ENCODE peak calls at places on chromosomes 6 and 20, in five cellular contexts. B is HFF-Myc, O is A549, F is H9, T is cardiac fibroblast. I is an unnamed sample.

GRCh38 chr6:113178349-113178748 is 678.8 kb upstream of the MARCKS start:
- DNase-seq in F (no peak), T (peak), B (no peak), O (no peak), I (peak)

GRCh38 chr6:25359191-25359861 is 80.2 kb downstream of the CARMIL1 start:
- DNase-seq in F (no peak), O (peak), B (no peak), T (peak), I (peak)

GRCh38 chr20:20002101-20002998 is 14.8 kb upstream of the NAA20 start:
- DNase-seq in F (no peak), T (no peak), O (no peak), B (no peak), I (no peak)

GRCh38 chr20:1391640-1392442 is 1.0 kb downstream of the FKBP1A start:
- DNase-seq in F (peak), B (no peak), O (no peak), T (peak), I (peak)

GRCh38 chr20:58497076-58497665 is 18.0 kb downstream of the APCDD1L start:
- DNase-seq in T (no peak), F (peak), B (no peak), O (no peak), I (no peak)

GRCh38 chr20:30811896-30812671 is 445.4 kb upstream of the DEFB115 start:
- DNase-seq in O (no peak), B (no peak), F (peak), T (peak), I (peak)

GRCh38 chr20:46118481-46119020 is 437 bp downstream of the CD40 start:
- DNase-seq in F (peak), T (no peak), B (no peak), O (no peak), I (no peak)

GRCh38 chr6:14819001-14819400 is 426.9 kb upstream of the JARID2 start:
- DNase-seq in O (no peak), B (no peak), T (no peak), F (no peak), I (no peak)

GRCh38 chr20:1741309-1742048 is 83.9 kb upstream of the SIRPG start:
- DNase-seq in F (no peak), B (no peak), O (no peak), T (no peak), I (no peak)

GRCh38 chr6:31738048-31738979 is 1.5 kb upstream of the MSH5 start:
- DNase-seq in T (peak), B (peak), O (peak), F (peak), I (peak)

GRCh38 chr6:6474170-6474920 is 114.2 kb upstream of the LY86 start:
- DNase-seq in F (no peak), B (no peak), O (no peak), T (no peak), I (no peak)

GRCh38 chr6:132797975-132798819 is at the start of gene SLC18B1:
- DNase-seq in B (no peak), O (no peak), F (peak), T (peak), I (peak)

GRCh38 chr20:23304616-23305015 is 46.0 kb upstream of the NXT1 start:
- DNase-seq in B (no peak), F (no peak), T (no peak), O (no peak), I (no peak)

GRCh38 chr20:8219403-8219802 is 87.3 kb downstream of the PLCB1 start:
- DNase-seq in T (no peak), F (no peak), O (no peak), B (no peak), I (no peak)

GRCh38 chr6:53151676-53152075 is 3.0 kb upstream of the GCM1 start:
- DNase-seq in T (no peak), B (no peak), O (peak), F (peak), I (no peak)

GRCh38 chr6:137874204-137875001 is 7.3 kb downstream of the TNFAIP3 start:
- DNase-seq in F (no peak), O (peak), B (no peak), T (peak), I (no peak)

GRCh38 chr20:35934050-35934449 is 20.3 kb downstream of the SCAND1 start:
- DNase-seq in O (no peak), T (no peak), F (peak), B (no peak), I (no peak)

GRCh38 chr6:43803783-43804549 is 34.0 kb downstream of the VEGFA start:
- DNase-seq in T (peak), B (no peak), O (no peak), F (no peak), I (no peak)

GRCh38 chr20:45174434-45175364 is at the start of gene PI3:
- DNase-seq in F (no peak), T (peak), B (no peak), O (peak), I (no peak)

GRCh38 chr6:126180585-126180984 is 159.3 kb upstream of the CENPW start:
- DNase-seq in O (peak), F (no peak), T (peak), B (peak), I (peak)

GRCh38 chr20:10877345-10877744 is 203.5 kb upstream of the JAG1 start:
- DNase-seq in F (no peak), O (no peak), B (peak), T (no peak), I (no peak)

GRCh38 chr20:35866446-35867202 is 87.7 kb downstream of the SCAND1 start:
- DNase-seq in T (no peak), O (no peak), F (no peak), B (no peak), I (peak)

GRCh38 chr6:121748376-121748775 is 312.9 kb downstream of the GJA1 start:
- DNase-seq in B (no peak), T (peak), F (no peak), O (no peak), I (peak)

DNA sequence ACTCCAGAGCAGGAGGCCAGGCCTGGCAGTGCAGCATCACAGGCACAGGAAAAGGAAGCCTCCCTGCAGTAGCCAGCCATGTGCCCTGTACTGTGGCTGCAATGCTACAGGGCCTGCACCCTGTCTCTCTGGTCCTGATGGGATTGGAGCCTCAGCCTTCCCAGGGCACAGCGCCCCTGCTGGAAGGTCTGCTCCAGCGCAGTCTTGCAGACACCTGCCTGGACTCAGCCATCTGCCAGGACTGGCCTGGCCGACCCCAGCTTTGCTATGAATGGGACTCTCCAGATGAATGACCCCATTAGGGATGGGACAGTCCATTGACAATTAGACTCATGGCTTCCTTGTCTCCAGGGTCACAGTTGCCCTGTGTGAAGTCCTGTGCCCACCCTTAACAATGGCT is 251.6 kb downstream of the ERMARD start:
- DNase-seq in O (no peak), B (no peak), T (no peak), F (peak), I (no peak)
- TF ChIP-seq CTCF in O (no peak), B (peak), T (no peak), F (peak), I (no peak)

GRCh38 chr6:148285205-148285604 is 57.4 kb upstream of the SASH1 start:
- DNase-seq in B (no peak), T (no peak), F (no peak), O (no peak), I (no peak)

GRCh38 chr6:148288566-148288965 is 54.1 kb upstream of the SASH1 start:
- DNase-seq in O (no peak), F (no peak), B (peak), T (peak), I (no peak)

GRCh38 chr6:148289153-148289552 is 53.5 kb upstream of the SASH1 start:
- DNase-seq in T (peak), F (no peak), B (no peak), O (no peak), I (no peak)

GRCh38 chr6:148291876-148292275 is 50.8 kb upstream of the SASH1 start:
- DNase-seq in T (peak), B (no peak), F (no peak), O (no peak), I (no peak)

DNA sequence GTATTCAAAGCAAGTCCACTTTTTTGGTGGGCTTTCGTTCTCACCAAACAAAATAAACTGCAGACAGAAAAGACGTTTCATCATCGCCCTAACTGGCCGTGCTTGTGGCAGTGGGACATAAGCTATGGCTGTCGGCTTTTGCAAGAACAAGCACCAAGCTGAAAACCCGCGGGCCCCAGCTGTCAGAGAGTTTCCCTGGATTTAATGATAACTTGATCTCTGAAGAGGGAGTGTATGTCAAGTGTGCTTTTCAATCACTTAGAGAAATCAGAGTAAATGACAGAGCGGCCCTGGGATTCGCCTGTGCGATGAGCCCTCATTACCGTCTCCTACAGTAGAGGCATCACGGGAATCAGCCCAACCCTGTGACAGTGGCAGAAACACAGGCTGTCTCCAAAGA is 54.7 kb upstream of the SASH1 start:
- DNase-seq in T (no peak), F (no peak), B (no peak), O (no peak), I (no peak)
- TF ChIP-seq CTCF in T (no peak), F (no peak), B (no peak), O (no peak), I (no peak)

GRCh38 chr20:25316506-25317190 is 68.8 kb downstream of the PYGB start:
- DNase-seq in F (no peak), B (no peak), O (no peak), T (no peak), I (no peak)

GRCh38 chr20:25315418-25316210 is 67.7 kb downstream of the PYGB start:
- DNase-seq in F (no peak), T (peak), B (no peak), O (no peak), I (peak)

GRCh38 chr20:25317351-25318075 is 69.6 kb downstream of the PYGB start:
- DNase-seq in F (no peak), O (no peak), T (no peak), B (no peak), I (no peak)

GRCh38 chr20:25313608-25314007 is 65.7 kb downstream of the PYGB start:
- DNase-seq in O (no peak), T (no peak), B (no peak), F (no peak), I (no peak)

GRCh38 chr20:25314497-25315417 is 66.9 kb downstream of the PYGB start:
- DNase-seq in O (peak), B (no peak), T (no peak), F (no peak), I (no peak)
- TF ChIP-seq CTCF in O (peak), B (no peak), T (no peak), F (peak), I (peak)

DNA sequence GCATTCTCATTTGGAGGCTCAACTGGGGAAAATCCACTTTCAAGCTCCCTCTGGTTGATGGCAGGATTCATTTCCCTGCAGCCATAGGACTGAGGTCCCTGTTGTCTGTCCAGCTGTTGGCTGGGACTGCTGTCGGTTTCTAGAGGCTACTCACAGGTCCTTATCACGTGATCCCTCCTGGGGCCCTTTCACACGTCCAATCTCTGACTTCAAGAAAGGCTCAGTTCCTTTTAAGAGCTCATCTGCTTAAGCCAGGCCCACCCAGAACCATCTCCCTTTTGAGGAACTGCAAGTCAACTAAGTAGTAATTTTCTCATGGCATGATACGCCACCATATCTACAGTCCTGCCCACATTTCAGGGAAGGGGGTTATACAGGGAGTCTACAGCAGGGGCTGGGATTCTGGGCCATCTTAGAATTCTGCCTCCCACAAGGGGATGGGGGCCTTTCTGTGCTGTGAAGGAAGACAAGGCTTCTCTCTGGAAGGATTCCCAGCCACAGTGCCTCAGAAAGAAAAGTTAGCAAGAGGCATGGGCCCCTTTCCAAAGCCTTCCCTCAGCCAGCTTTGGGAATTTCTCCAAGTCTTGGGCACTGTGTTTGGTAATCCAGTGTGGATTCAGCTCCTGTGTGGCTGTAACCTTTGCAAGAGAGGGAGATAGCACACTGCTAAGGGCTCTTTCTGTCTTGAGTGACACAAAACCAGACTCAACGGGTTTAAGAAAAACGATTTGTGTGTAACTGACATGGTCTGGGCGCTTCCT is 66.4 kb downstream of the CTCFL start:
- DNase-seq in O (no peak), F (no peak), B (no peak), T (no peak), I (no peak)
- TF ChIP-seq CTCF in O (no peak), F (no peak), B (no peak), T (no peak), I (no peak)

DNA sequence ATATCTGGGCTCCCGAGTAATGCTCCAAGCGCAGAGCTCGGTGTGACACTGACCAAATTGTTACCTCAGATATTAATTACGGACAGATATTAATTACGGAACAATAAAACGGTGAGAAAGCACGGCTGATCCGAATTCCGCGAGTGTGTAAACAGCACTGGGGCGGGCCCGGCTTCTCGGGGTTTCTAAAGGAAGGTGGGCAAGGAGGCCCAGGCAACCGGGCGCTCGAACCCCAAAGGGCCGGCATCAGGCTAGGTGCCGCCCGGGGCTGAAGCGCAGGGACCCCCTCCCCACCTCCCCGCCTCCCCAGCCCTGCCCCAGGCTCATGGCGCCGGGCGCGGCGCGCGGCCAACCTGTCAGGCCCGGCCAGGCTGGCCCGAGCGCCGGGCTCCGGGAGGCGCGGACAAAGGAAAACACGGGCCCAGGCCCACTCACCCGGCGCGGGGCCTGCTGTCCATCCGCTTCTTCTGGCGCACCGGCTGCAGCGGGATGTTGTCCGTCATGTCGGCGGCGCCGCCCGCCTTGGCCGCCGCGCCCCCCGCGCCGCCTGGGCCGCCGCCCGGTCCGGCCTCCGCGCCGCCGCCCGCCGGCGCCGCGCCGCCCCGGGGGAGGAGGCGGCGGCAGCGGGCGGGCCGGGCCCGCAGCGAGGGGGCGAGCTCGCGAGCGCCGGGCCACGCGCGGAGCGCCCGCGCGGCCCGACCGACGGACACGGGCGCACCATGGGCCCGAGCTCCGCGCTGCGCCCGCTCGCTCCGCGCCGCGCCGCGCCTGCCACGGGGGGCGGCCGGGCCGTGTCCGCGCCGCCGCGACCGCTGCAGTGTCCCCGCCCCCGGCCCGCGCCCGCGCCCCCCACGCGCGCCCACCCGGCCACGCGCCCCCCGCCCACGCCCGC is at the start of gene ATP9A:
- DNase-seq in F (no peak), T (peak), O (no peak), B (no peak), I (no peak)
- TF ChIP-seq CTCF in F (no peak), T (no peak), O (no peak), B (no peak), I (no peak)

DNA sequence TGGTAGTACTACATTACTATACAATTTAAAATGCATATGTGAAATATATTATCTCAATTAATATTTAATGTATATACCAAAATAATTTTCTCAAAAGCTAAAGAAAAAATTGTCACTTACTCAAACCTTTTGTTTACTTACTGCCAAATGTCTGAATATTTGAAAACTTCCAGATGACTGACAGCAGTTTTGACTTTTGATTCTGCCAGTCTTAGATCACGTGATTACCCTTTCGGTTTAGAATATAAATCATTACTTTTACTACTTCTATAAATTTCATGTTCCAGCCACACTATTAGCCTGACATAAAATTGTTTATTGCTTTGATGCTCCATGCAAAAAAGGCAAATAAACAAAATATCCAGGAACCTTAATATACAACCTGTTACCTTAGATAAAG is 680.7 kb upstream of the ID4 start:
- DNase-seq in O (no peak), T (no peak), F (no peak), B (no peak), I (no peak)
- TF ChIP-seq CTCF in O (no peak), T (no peak), F (no peak), B (no peak), I (no peak)

I was measured in astrocyte of the spinal cord.